ENCODE peak calls at places on chromosomes 7 and 10, in five cellular contexts. One of them, this sample, is unnamed.

GRCh38 chr7:9204571-9204970 is 771.2 kb downstream of the NXPH1 start:
- DNase-seq in uterus: no peak
- DNase-seq in SK-N-SH: no peak
- DNase-seq in psoas muscle: no peak
- DNase-seq in brain microvascular endothelial cell: no peak
- DNase-seq in this sample: no peak

GRCh38 chr7:2668401-2668800 is 19.6 kb upstream of the AMZ1 start:
- DNase-seq in uterus: no peak
- DNase-seq in SK-N-SH: no peak
- DNase-seq in psoas muscle: no peak
- DNase-seq in brain microvascular endothelial cell: no peak
- DNase-seq in this sample: peak

GRCh38 chr7:66146701-66147100 is 32.1 kb downstream of the CRCP start:
- DNase-seq in brain microvascular endothelial cell: no peak
- DNase-seq in SK-N-SH: peak
- DNase-seq in uterus: no peak
- DNase-seq in psoas muscle: no peak
- DNase-seq in this sample: peak

GRCh38 chr7:132815696-132816334 is 239.5 kb upstream of the PLXNA4 start:
- DNase-seq in brain microvascular endothelial cell: no peak
- DNase-seq in SK-N-SH: no peak
- DNase-seq in uterus: no peak
- DNase-seq in psoas muscle: no peak
- DNase-seq in this sample: no peak

GRCh38 chr10:89648074-89648473 is 3.0 kb upstream of the PANK1 start:
- DNase-seq in uterus: no peak
- DNase-seq in SK-N-SH: no peak
- DNase-seq in psoas muscle: peak
- DNase-seq in brain microvascular endothelial cell: no peak
- DNase-seq in this sample: no peak

GRCh38 chr7:110541962-110542361 is 549.0 kb upstream of the LRRN3 start:
- DNase-seq in psoas muscle: no peak
- DNase-seq in uterus: no peak
- DNase-seq in brain microvascular endothelial cell: no peak
- DNase-seq in SK-N-SH: no peak
- DNase-seq in this sample: no peak

GRCh38 chr7:98322331-98323260 is 41.1 kb downstream of the BRI3 start:
- DNase-seq in psoas muscle: no peak
- DNase-seq in uterus: no peak
- DNase-seq in brain microvascular endothelial cell: peak
- DNase-seq in SK-N-SH: no peak
- DNase-seq in this sample: peak

GRCh38 chr7:108014747-108015682 is 12.1 kb upstream of the LAMB1 start:
- DNase-seq in uterus: no peak
- DNase-seq in SK-N-SH: no peak
- DNase-seq in brain microvascular endothelial cell: no peak
- DNase-seq in psoas muscle: no peak
- DNase-seq in this sample: peak

GRCh38 chr10:43410345-43410744 is 1.4 kb upstream of the HNRNPF start:
- DNase-seq in brain microvascular endothelial cell: no peak
- DNase-seq in psoas muscle: no peak
- DNase-seq in SK-N-SH: no peak
- DNase-seq in uterus: no peak
- DNase-seq in this sample: no peak

GRCh38 chr7:47658886-47659635 is 77.2 kb upstream of the TNS3 start:
- DNase-seq in SK-N-SH: no peak
- DNase-seq in psoas muscle: no peak
- DNase-seq in brain microvascular endothelial cell: no peak
- DNase-seq in uterus: no peak
- DNase-seq in this sample: no peak

GRCh38 chr10:6530211-6530840 is 49.8 kb downstream of the PRKCQ start:
- DNase-seq in psoas muscle: no peak
- DNase-seq in SK-N-SH: no peak
- DNase-seq in brain microvascular endothelial cell: no peak
- DNase-seq in uterus: peak
- DNase-seq in this sample: no peak

GRCh38 chr10:75115137-75115536 is 3.7 kb downstream of the SAMD8 start:
- DNase-seq in SK-N-SH: no peak
- DNase-seq in brain microvascular endothelial cell: peak
- DNase-seq in psoas muscle: no peak
- DNase-seq in uterus: no peak
- DNase-seq in this sample: peak

GRCh38 chr7:1550846-1551155 is 5.2 kb downstream of the TMEM184A start:
- DNase-seq in SK-N-SH: peak
- DNase-seq in uterus: no peak
- DNase-seq in psoas muscle: no peak
- DNase-seq in brain microvascular endothelial cell: no peak
- DNase-seq in this sample: no peak

GRCh38 chr7:69109131-69109740 is 489.0 kb upstream of the AUTS2 start:
- DNase-seq in psoas muscle: no peak
- DNase-seq in uterus: no peak
- DNase-seq in SK-N-SH: no peak
- DNase-seq in brain microvascular endothelial cell: no peak
- DNase-seq in this sample: no peak

GRCh38 chr10:100364147-100364546 is 17.1 kb downstream of the SCD start:
- DNase-seq in uterus: no peak
- DNase-seq in SK-N-SH: no peak
- DNase-seq in brain microvascular endothelial cell: no peak
- DNase-seq in psoas muscle: no peak
- DNase-seq in this sample: no peak

GRCh38 chr10:119166564-119166963 is 1.1 kb upstream of the SFXN4 start:
- DNase-seq in uterus: no peak
- DNase-seq in SK-N-SH: no peak
- DNase-seq in psoas muscle: no peak
- DNase-seq in brain microvascular endothelial cell: no peak
- DNase-seq in this sample: no peak

GRCh38 chr7:21914671-21915070 is 31.0 kb downstream of the CDCA7L start:
- DNase-seq in uterus: no peak
- DNase-seq in psoas muscle: no peak
- DNase-seq in SK-N-SH: no peak
- DNase-seq in brain microvascular endothelial cell: no peak
- DNase-seq in this sample: no peak

GRCh38 chr10:51445587-51445986 is 253.8 kb downstream of the CSTF2T start:
- DNase-seq in brain microvascular endothelial cell: no peak
- DNase-seq in psoas muscle: no peak
- DNase-seq in uterus: no peak
- DNase-seq in SK-N-SH: no peak
- DNase-seq in this sample: no peak

GRCh38 chr7:24756545-24756988 is 697 bp downstream of the GSDME start:
- DNase-seq in psoas muscle: peak
- DNase-seq in brain microvascular endothelial cell: no peak
- DNase-seq in uterus: no peak
- DNase-seq in SK-N-SH: no peak
- DNase-seq in this sample: no peak

GRCh38 chr10:73840056-73840402 is 28.6 kb upstream of the NDST2 start:
- DNase-seq in SK-N-SH: no peak
- DNase-seq in brain microvascular endothelial cell: no peak
- DNase-seq in psoas muscle: no peak
- DNase-seq in uterus: no peak
- DNase-seq in this sample: peak

GRCh38 chr7:604038-604883 is 84.6 kb upstream of the PDGFA start:
- DNase-seq in psoas muscle: peak
- DNase-seq in SK-N-SH: no peak
- DNase-seq in brain microvascular endothelial cell: peak
- DNase-seq in uterus: peak
- DNase-seq in this sample: peak

GRCh38 chr10:6461961-6462360 is 118.1 kb downstream of the PRKCQ start:
- DNase-seq in brain microvascular endothelial cell: no peak
- DNase-seq in uterus: no peak
- DNase-seq in SK-N-SH: no peak
- DNase-seq in psoas muscle: no peak
- DNase-seq in this sample: no peak

GRCh38 chr10:916716-917415 is 14.6 kb downstream of the LARP4B start:
- DNase-seq in uterus: no peak
- DNase-seq in SK-N-SH: no peak
- DNase-seq in brain microvascular endothelial cell: no peak
- DNase-seq in psoas muscle: no peak
- DNase-seq in this sample: no peak

GRCh38 chr7:15309891-15310290 is 251.9 kb downstream of the AGMO start:
- DNase-seq in brain microvascular endothelial cell: peak
- DNase-seq in uterus: no peak
- DNase-seq in SK-N-SH: no peak
- DNase-seq in psoas muscle: no peak
- DNase-seq in this sample: no peak

GRCh38 chr10:26157734-26158133 is 58.8 kb upstream of the GAD2 start:
- DNase-seq in psoas muscle: no peak
- DNase-seq in SK-N-SH: no peak
- DNase-seq in uterus: no peak
- DNase-seq in brain microvascular endothelial cell: no peak
- DNase-seq in this sample: no peak

GRCh38 chr7:121119047-121119446 is 130.5 kb downstream of the CPED1 start:
- DNase-seq in SK-N-SH: no peak
- DNase-seq in psoas muscle: no peak
- DNase-seq in uterus: no peak
- DNase-seq in brain microvascular endothelial cell: no peak
- DNase-seq in this sample: no peak

GRCh38 chr10:15325243-15326002 is 45.7 kb downstream of the FAM171A1 start:
- DNase-seq in SK-N-SH: no peak
- DNase-seq in uterus: peak
- DNase-seq in brain microvascular endothelial cell: peak
- DNase-seq in psoas muscle: peak
- DNase-seq in this sample: peak

GRCh38 chr10:77251297-77252013 is 386.2 kb downstream of the KCNMA1 start:
- DNase-seq in SK-N-SH: peak
- DNase-seq in uterus: no peak
- DNase-seq in brain microvascular endothelial cell: peak
- DNase-seq in psoas muscle: no peak
- DNase-seq in this sample: peak

GRCh38 chr10:102729090-102730026 is 14.4 kb upstream of the WBP1L start:
- DNase-seq in brain microvascular endothelial cell: peak
- DNase-seq in SK-N-SH: peak
- DNase-seq in uterus: peak
- DNase-seq in psoas muscle: peak
- DNase-seq in this sample: peak
- TF ChIP-seq CTCF in brain microvascular endothelial cell: peak
- TF ChIP-seq CTCF in SK-N-SH: peak
- TF ChIP-seq CTCF in uterus: peak
- TF ChIP-seq CTCF in psoas muscle: peak
- TF ChIP-seq CTCF in this sample: peak

DNA sequence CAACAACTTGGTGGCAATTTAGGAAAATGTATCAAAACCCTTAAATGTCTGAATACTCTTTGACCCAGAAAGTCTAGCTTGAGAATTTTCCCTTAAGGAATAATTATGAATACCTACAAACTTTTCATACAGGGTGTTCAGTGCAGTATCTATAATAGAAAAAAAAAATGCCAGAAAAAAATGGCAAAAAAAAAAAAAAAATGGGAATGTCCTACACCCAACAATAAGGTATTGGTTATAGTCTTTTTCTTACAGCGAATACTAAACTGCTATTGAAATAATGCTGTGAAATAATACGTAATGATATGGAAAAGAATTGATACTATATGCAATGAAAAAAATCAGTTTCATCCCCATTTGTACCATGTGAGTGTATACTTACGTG is 44.3 kb downstream of the ZNF800 start:
- DNase-seq in uterus: no peak
- DNase-seq in brain microvascular endothelial cell: no peak
- DNase-seq in psoas muscle: no peak
- DNase-seq in SK-N-SH: no peak
- DNase-seq in this sample: no peak
- H3K4me3 ChIP-seq in uterus: no peak
- H3K4me3 ChIP-seq in brain microvascular endothelial cell: peak
- H3K4me3 ChIP-seq in psoas muscle: peak
- H3K4me3 ChIP-seq in SK-N-SH: peak
- H3K4me3 ChIP-seq in this sample: peak

DNA sequence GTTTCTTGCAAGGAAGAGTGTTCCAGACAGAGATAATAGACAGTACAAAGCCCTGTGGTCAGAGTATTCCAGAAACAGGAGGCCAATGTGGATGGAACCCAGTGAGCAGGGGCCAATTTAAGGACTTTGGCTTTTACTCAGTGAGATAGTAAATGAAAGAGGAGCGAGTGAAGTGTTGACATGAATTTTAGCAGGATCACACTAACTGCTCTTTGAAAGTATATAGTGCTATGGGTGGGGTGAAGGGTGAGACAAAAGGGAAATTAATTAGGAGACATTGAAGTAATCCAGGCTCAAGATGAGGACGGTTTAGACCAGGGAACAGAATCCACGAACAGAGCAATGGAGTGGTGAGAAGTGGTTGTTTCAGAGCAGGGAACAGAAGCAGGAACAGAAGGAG is 62.2 kb upstream of the TES start:
- DNase-seq in brain microvascular endothelial cell: no peak
- DNase-seq in SK-N-SH: no peak
- DNase-seq in uterus: no peak
- DNase-seq in psoas muscle: no peak
- DNase-seq in this sample: no peak
- TF ChIP-seq CTCF in brain microvascular endothelial cell: no peak
- TF ChIP-seq CTCF in SK-N-SH: no peak
- TF ChIP-seq CTCF in uterus: no peak
- TF ChIP-seq CTCF in psoas muscle: no peak
- TF ChIP-seq CTCF in this sample: no peak

GRCh38 chr7:36286688-36287087 is 103.0 kb upstream of the ANLN start:
- DNase-seq in SK-N-SH: no peak
- DNase-seq in uterus: no peak
- DNase-seq in brain microvascular endothelial cell: no peak
- DNase-seq in psoas muscle: no peak
- DNase-seq in this sample: no peak

GRCh38 chr7:36287371-36288241 is 102.1 kb upstream of the ANLN start:
- DNase-seq in psoas muscle: peak
- DNase-seq in brain microvascular endothelial cell: no peak
- DNase-seq in SK-N-SH: peak
- DNase-seq in uterus: no peak
- DNase-seq in this sample: no peak

GRCh38 chr7:36289833-36290661 is 99.6 kb upstream of the ANLN start:
- DNase-seq in uterus: no peak
- DNase-seq in brain microvascular endothelial cell: no peak
- DNase-seq in psoas muscle: peak
- DNase-seq in SK-N-SH: no peak
- DNase-seq in this sample: no peak

GRCh38 chr7:36286241-36286640 is 103.4 kb upstream of the ANLN start:
- DNase-seq in brain microvascular endothelial cell: no peak
- DNase-seq in psoas muscle: no peak
- DNase-seq in SK-N-SH: no peak
- DNase-seq in uterus: no peak
- DNase-seq in this sample: no peak

GRCh38 chr7:36288501-36288900 is 101.2 kb upstream of the ANLN start:
- DNase-seq in uterus: no peak
- DNase-seq in brain microvascular endothelial cell: no peak
- DNase-seq in SK-N-SH: no peak
- DNase-seq in psoas muscle: no peak
- DNase-seq in this sample: no peak
- H3K4me3 ChIP-seq in uterus: no peak
- H3K4me3 ChIP-seq in brain microvascular endothelial cell: no peak
- H3K4me3 ChIP-seq in SK-N-SH: no peak
- H3K4me3 ChIP-seq in psoas muscle: no peak
- H3K4me3 ChIP-seq in this sample: no peak

GRCh38 chr7:49850921-49851613 is 77.6 kb downstream of the VWC2 start:
- DNase-seq in uterus: no peak
- DNase-seq in psoas muscle: no peak
- DNase-seq in SK-N-SH: no peak
- DNase-seq in brain microvascular endothelial cell: no peak
- DNase-seq in this sample: no peak
- TF ChIP-seq CTCF in uterus: no peak
- TF ChIP-seq CTCF in psoas muscle: no peak
- TF ChIP-seq CTCF in SK-N-SH: peak
- TF ChIP-seq CTCF in brain microvascular endothelial cell: no peak
- TF ChIP-seq CTCF in this sample: no peak

This sample was measured in fibroblast of villous mesenchyme.